ENCODE peak calls at places on chromosomes 11 and 22, in six cellular contexts. One of them, this sample, is unnamed.

GRCh38 chr11:69355346-69355940 is 61.5 kb downstream of the MYEOV start:
- DNase-seq in CD8-positive, alpha-beta memory T cell: no peak
- DNase-seq in GM13977: no peak
- DNase-seq in choroid plexus epithelial cell: no peak
- DNase-seq in neuronal stem cell: no peak
- DNase-seq in Kasumi-1: no peak
- DNase-seq in this sample: no peak

GRCh38 chr22:30861688-30862552 is 106.7 kb downstream of the MORC2 start:
- DNase-seq in neuronal stem cell: no peak
- DNase-seq in choroid plexus epithelial cell: no peak
- DNase-seq in GM13977: peak
- DNase-seq in Kasumi-1: no peak
- DNase-seq in CD8-positive, alpha-beta memory T cell: no peak
- DNase-seq in this sample: no peak

GRCh38 chr11:19234428-19234827 is 6.3 kb downstream of the E2F8 start:
- DNase-seq in neuronal stem cell: no peak
- DNase-seq in Kasumi-1: no peak
- DNase-seq in CD8-positive, alpha-beta memory T cell: no peak
- DNase-seq in GM13977: no peak
- DNase-seq in choroid plexus epithelial cell: no peak
- DNase-seq in this sample: no peak

GRCh38 chr11:71307811-71308645 is 55.7 kb upstream of the SHANK2 start:
- DNase-seq in neuronal stem cell: no peak
- DNase-seq in choroid plexus epithelial cell: no peak
- DNase-seq in GM13977: no peak
- DNase-seq in CD8-positive, alpha-beta memory T cell: no peak
- DNase-seq in Kasumi-1: no peak
- DNase-seq in this sample: no peak

GRCh38 chr22:31828739-31829138 is 74.9 kb downstream of the DEPDC5 start:
- DNase-seq in GM13977: no peak
- DNase-seq in neuronal stem cell: no peak
- DNase-seq in choroid plexus epithelial cell: peak
- DNase-seq in CD8-positive, alpha-beta memory T cell: no peak
- DNase-seq in Kasumi-1: no peak
- DNase-seq in this sample: no peak

GRCh38 chr11:47516155-47516554 is 36.8 kb downstream of the CELF1 start:
- DNase-seq in GM13977: no peak
- DNase-seq in CD8-positive, alpha-beta memory T cell: no peak
- DNase-seq in neuronal stem cell: no peak
- DNase-seq in choroid plexus epithelial cell: no peak
- DNase-seq in Kasumi-1: no peak
- DNase-seq in this sample: no peak

GRCh38 chr22:18975434-18976196 is 39.5 kb upstream of the PRODH start:
- DNase-seq in GM13977: no peak
- DNase-seq in choroid plexus epithelial cell: no peak
- DNase-seq in CD8-positive, alpha-beta memory T cell: no peak
- DNase-seq in neuronal stem cell: no peak
- DNase-seq in Kasumi-1: no peak
- DNase-seq in this sample: no peak

GRCh38 chr11:11253995-11254394 is 99.1 kb downstream of the CSNK2A3 start:
- DNase-seq in GM13977: no peak
- DNase-seq in CD8-positive, alpha-beta memory T cell: no peak
- DNase-seq in choroid plexus epithelial cell: no peak
- DNase-seq in neuronal stem cell: no peak
- DNase-seq in Kasumi-1: no peak
- DNase-seq in this sample: no peak

GRCh38 chr22:22849640-22850610 is 37.7 kb upstream of the IGLL5 start:
- DNase-seq in GM13977: no peak
- DNase-seq in CD8-positive, alpha-beta memory T cell: no peak
- DNase-seq in Kasumi-1: no peak
- DNase-seq in choroid plexus epithelial cell: no peak
- DNase-seq in neuronal stem cell: no peak
- DNase-seq in this sample: no peak

GRCh38 chr11:127875076-127875475 is 712.3 kb downstream of the ETS1 start:
- DNase-seq in choroid plexus epithelial cell: no peak
- DNase-seq in CD8-positive, alpha-beta memory T cell: no peak
- DNase-seq in Kasumi-1: no peak
- DNase-seq in GM13977: no peak
- DNase-seq in neuronal stem cell: no peak
- DNase-seq in this sample: no peak

GRCh38 chr22:37022483-37023337 is 3.2 kb downstream of the MPST start:
- DNase-seq in GM13977: no peak
- DNase-seq in choroid plexus epithelial cell: no peak
- DNase-seq in Kasumi-1: no peak
- DNase-seq in neuronal stem cell: no peak
- DNase-seq in CD8-positive, alpha-beta memory T cell: no peak
- DNase-seq in this sample: no peak

GRCh38 chr11:7898666-7899283 is 32.3 kb downstream of the OR10A6 start:
- DNase-seq in CD8-positive, alpha-beta memory T cell: no peak
- DNase-seq in choroid plexus epithelial cell: no peak
- DNase-seq in Kasumi-1: no peak
- DNase-seq in neuronal stem cell: no peak
- DNase-seq in GM13977: no peak
- DNase-seq in this sample: no peak

GRCh38 chr11:96376796-96377195 is 12.9 kb downstream of the CCDC82 start:
- DNase-seq in neuronal stem cell: no peak
- DNase-seq in Kasumi-1: no peak
- DNase-seq in CD8-positive, alpha-beta memory T cell: no peak
- DNase-seq in GM13977: no peak
- DNase-seq in choroid plexus epithelial cell: no peak
- DNase-seq in this sample: no peak

GRCh38 chr11:86277741-86278140 is 24.3 kb upstream of the HIKESHI start:
- DNase-seq in CD8-positive, alpha-beta memory T cell: no peak
- DNase-seq in choroid plexus epithelial cell: no peak
- DNase-seq in neuronal stem cell: no peak
- DNase-seq in Kasumi-1: no peak
- DNase-seq in GM13977: no peak
- DNase-seq in this sample: no peak

GRCh38 chr11:118194835-118195627 is 18.6 kb upstream of the SCN2B start:
- DNase-seq in CD8-positive, alpha-beta memory T cell: no peak
- DNase-seq in choroid plexus epithelial cell: peak
- DNase-seq in GM13977: no peak
- DNase-seq in neuronal stem cell: no peak
- DNase-seq in Kasumi-1: no peak
- DNase-seq in this sample: no peak

GRCh38 chr11:31000412-31000811 is 369.1 kb downstream of the DCDC1 start:
- DNase-seq in GM13977: no peak
- DNase-seq in neuronal stem cell: no peak
- DNase-seq in CD8-positive, alpha-beta memory T cell: no peak
- DNase-seq in Kasumi-1: no peak
- DNase-seq in choroid plexus epithelial cell: no peak
- DNase-seq in this sample: no peak

GRCh38 chr22:37260939-37261338 is 16.9 kb upstream of the RAC2 start:
- DNase-seq in GM13977: peak
- DNase-seq in neuronal stem cell: peak
- DNase-seq in CD8-positive, alpha-beta memory T cell: peak
- DNase-seq in Kasumi-1: peak
- DNase-seq in choroid plexus epithelial cell: peak
- DNase-seq in this sample: peak

GRCh38 chr22:30870451-30871345 is 97.9 kb downstream of the MORC2 start:
- DNase-seq in choroid plexus epithelial cell: no peak
- DNase-seq in Kasumi-1: no peak
- DNase-seq in neuronal stem cell: no peak
- DNase-seq in GM13977: no peak
- DNase-seq in CD8-positive, alpha-beta memory T cell: no peak
- DNase-seq in this sample: no peak

GRCh38 chr22:44884968-44885805 is 124.6 kb downstream of the PHF21B start:
- DNase-seq in neuronal stem cell: no peak
- DNase-seq in GM13977: no peak
- DNase-seq in CD8-positive, alpha-beta memory T cell: no peak
- DNase-seq in Kasumi-1: no peak
- DNase-seq in choroid plexus epithelial cell: no peak
- DNase-seq in this sample: no peak

GRCh38 chr11:104254347-104254746 is 90.4 kb upstream of the PDGFD start:
- DNase-seq in GM13977: peak
- DNase-seq in CD8-positive, alpha-beta memory T cell: peak
- DNase-seq in choroid plexus epithelial cell: peak
- DNase-seq in neuronal stem cell: peak
- DNase-seq in Kasumi-1: peak
- DNase-seq in this sample: peak

GRCh38 chr11:6609502-6610015 is 2.5 kb downstream of the TAF10 start:
- DNase-seq in GM13977: no peak
- DNase-seq in choroid plexus epithelial cell: no peak
- DNase-seq in neuronal stem cell: no peak
- DNase-seq in Kasumi-1: no peak
- DNase-seq in CD8-positive, alpha-beta memory T cell: no peak
- DNase-seq in this sample: no peak

GRCh38 chr22:19440411-19441195 is 6.9 kb downstream of the C22orf39 start:
- DNase-seq in Kasumi-1: no peak
- DNase-seq in CD8-positive, alpha-beta memory T cell: no peak
- DNase-seq in choroid plexus epithelial cell: no peak
- DNase-seq in neuronal stem cell: no peak
- DNase-seq in GM13977: no peak
- DNase-seq in this sample: no peak

GRCh38 chr11:3092603-3093141 is 35.4 kb upstream of the CARS1 start:
- DNase-seq in Kasumi-1: no peak
- DNase-seq in choroid plexus epithelial cell: no peak
- DNase-seq in CD8-positive, alpha-beta memory T cell: no peak
- DNase-seq in neuronal stem cell: no peak
- DNase-seq in GM13977: peak
- DNase-seq in this sample: peak

GRCh38 chr11:59707371-59707770 is 6.3 kb downstream of the OR10V1 start:
- DNase-seq in Kasumi-1: no peak
- DNase-seq in choroid plexus epithelial cell: no peak
- DNase-seq in CD8-positive, alpha-beta memory T cell: no peak
- DNase-seq in GM13977: no peak
- DNase-seq in neuronal stem cell: no peak
- DNase-seq in this sample: no peak

GRCh38 chr22:32338757-32339156 is 18.9 kb upstream of the RFPL3 start:
- DNase-seq in Kasumi-1: no peak
- DNase-seq in GM13977: no peak
- DNase-seq in CD8-positive, alpha-beta memory T cell: no peak
- DNase-seq in neuronal stem cell: no peak
- DNase-seq in choroid plexus epithelial cell: no peak
- DNase-seq in this sample: no peak

GRCh38 chr11:117300301-117300700 is 9.2 kb downstream of the BACE1-AS start:
- DNase-seq in Kasumi-1: no peak
- DNase-seq in neuronal stem cell: peak
- DNase-seq in CD8-positive, alpha-beta memory T cell: no peak
- DNase-seq in GM13977: no peak
- DNase-seq in choroid plexus epithelial cell: peak
- DNase-seq in this sample: no peak

GRCh38 chr11:110362916-110363574 is 66.6 kb upstream of the RDX start:
- DNase-seq in CD8-positive, alpha-beta memory T cell: no peak
- DNase-seq in Kasumi-1: no peak
- DNase-seq in choroid plexus epithelial cell: no peak
- DNase-seq in GM13977: no peak
- DNase-seq in neuronal stem cell: peak
- DNase-seq in this sample: no peak

GRCh38 chr22:46076651-46077339 is 73.5 kb upstream of the PPARA start:
- DNase-seq in CD8-positive, alpha-beta memory T cell: no peak
- DNase-seq in GM13977: no peak
- DNase-seq in neuronal stem cell: no peak
- DNase-seq in choroid plexus epithelial cell: peak
- DNase-seq in Kasumi-1: no peak
- DNase-seq in this sample: no peak

GRCh38 chr11:59179121-59179520 is 7.2 kb downstream of the DTX4 start:
- DNase-seq in choroid plexus epithelial cell: no peak
- DNase-seq in GM13977: no peak
- DNase-seq in CD8-positive, alpha-beta memory T cell: no peak
- DNase-seq in Kasumi-1: no peak
- DNase-seq in neuronal stem cell: no peak
- DNase-seq in this sample: no peak

GRCh38 chr22:46084376-46084775 is 66.0 kb upstream of the PPARA start:
- DNase-seq in Kasumi-1: no peak
- DNase-seq in neuronal stem cell: no peak
- DNase-seq in choroid plexus epithelial cell: no peak
- DNase-seq in GM13977: no peak
- DNase-seq in CD8-positive, alpha-beta memory T cell: no peak
- DNase-seq in this sample: no peak

GRCh38 chr11:94557391-94557790 is 9.8 kb upstream of the PIWIL4 start:
- DNase-seq in neuronal stem cell: no peak
- DNase-seq in CD8-positive, alpha-beta memory T cell: no peak
- DNase-seq in GM13977: no peak
- DNase-seq in choroid plexus epithelial cell: peak
- DNase-seq in Kasumi-1: no peak
- DNase-seq in this sample: no peak

GRCh38 chr22:18968011-18968749 is 32.1 kb upstream of the PRODH start:
- DNase-seq in neuronal stem cell: peak
- DNase-seq in Kasumi-1: peak
- DNase-seq in CD8-positive, alpha-beta memory T cell: no peak
- DNase-seq in GM13977: no peak
- DNase-seq in choroid plexus epithelial cell: peak
- DNase-seq in this sample: no peak

GRCh38 chr11:64130618-64131017 is 35.3 kb downstream of the MACROD1 start:
- DNase-seq in CD8-positive, alpha-beta memory T cell: no peak
- DNase-seq in GM13977: no peak
- DNase-seq in Kasumi-1: no peak
- DNase-seq in neuronal stem cell: no peak
- DNase-seq in choroid plexus epithelial cell: no peak
- DNase-seq in this sample: no peak

GRCh38 chr11:16606784-16607674 is 131.4 kb upstream of the C11orf58 start:
- DNase-seq in GM13977: no peak
- DNase-seq in CD8-positive, alpha-beta memory T cell: no peak
- DNase-seq in choroid plexus epithelial cell: no peak
- DNase-seq in neuronal stem cell: peak
- DNase-seq in Kasumi-1: no peak
- DNase-seq in this sample: peak

GRCh38 chr11:92480519-92480918 is 255.9 kb downstream of the FAT3 start:
- DNase-seq in neuronal stem cell: no peak
- DNase-seq in CD8-positive, alpha-beta memory T cell: no peak
- DNase-seq in Kasumi-1: no peak
- DNase-seq in GM13977: no peak
- DNase-seq in choroid plexus epithelial cell: no peak
- DNase-seq in this sample: no peak

GRCh38 chr22:27668828-27669797 is 132.4 kb downstream of the MN1 start:
- DNase-seq in choroid plexus epithelial cell: peak
- DNase-seq in CD8-positive, alpha-beta memory T cell: no peak
- DNase-seq in Kasumi-1: peak
- DNase-seq in neuronal stem cell: no peak
- DNase-seq in GM13977: no peak
- DNase-seq in this sample: no peak

This sample was measured in GM20000.